ENCODE peak calls at places on chromosomes 1 and 21, in four cellular contexts. D is MM.1S, G is aorta, J is GM12891. P is an unnamed sample.
A peak's percentile ranks its signal among the peaks of the same experiment; 100 is the strongest.

GRCh38 chr1:224353975-224354930 is 2.4 kb upstream of the CNIH4 start:
- DNase-seq in D (no peak), G (no peak), J (no peak), P (no peak)

GRCh38 chr1:45008516-45008915 is 2.6 kb downstream of the HECTD3 start:
- DNase-seq in G (no peak), J (no peak), D (no peak), P (no peak)

GRCh38 chr1:155977607-155978324 is 581 bp downstream of the ARHGEF2 start:
- DNase-seq in J (peak; percentile 54), G (peak; percentile 88), D (peak; percentile 51), P (no peak)

GRCh38 chr1:31421404-31422040 is 8.5 kb downstream of the SERINC2 start:
- DNase-seq in G (no peak), D (peak; percentile 57), J (no peak), P (no peak)

GRCh38 chr1:16156848-16157495 is 1.1 kb upstream of the EPHA2 start:
- DNase-seq in D (no peak), G (peak; percentile 73), J (no peak), P (no peak)

GRCh38 chr1:87880747-87881133 is 552.1 kb downstream of the LMO4 start:
- DNase-seq in D (no peak), J (no peak), G (no peak), P (no peak)

GRCh38 chr1:214957330-214958137 is 125.0 kb upstream of the KCNK2 start:
- DNase-seq in G (no peak), D (no peak), J (no peak), P (peak; percentile 91)

GRCh38 chr21:42437786-42438185 is 34.1 kb downstream of the UBASH3A start:
- DNase-seq in D (peak; percentile 27), J (no peak), G (no peak), P (no peak)

GRCh38 chr21:22544747-22545146 is 1546.5 kb downstream of the NCAM2 start:
- DNase-seq in G (no peak), D (no peak), J (no peak), P (no peak)

GRCh38 chr1:150688786-150689185 is 8.2 kb downstream of the GOLPH3L start:
- DNase-seq in J (no peak), G (no peak), D (no peak), P (no peak)

P was measured in AG08395.